ENCODE peak calls at places on chromosomes 13 and 19, in seven cellular contexts. S is GM23338, G is Panc1, D is transverse colon, Q is breast epithelium, I is stomach, M is upper lobe of left lung. O is an unnamed sample.

GRCh38 chr19:1577090-1577928 is 9.2 kb upstream of the MEX3D start:
- DNase-seq in S (no peak), G (no peak), D (no peak), Q (no peak), I (no peak), M (peak; percentile 73), O (no peak)

GRCh38 chr19:13597625-13598024 is 91.3 kb upstream of the CACNA1A start:
- DNase-seq in S (peak; percentile 76), G (peak; percentile 27), D (peak; percentile 41), Q (peak; percentile 22), I (peak; percentile 39), M (no peak), O (no peak)

GRCh38 chr13:79681069-79681468 is 200.1 kb downstream of the NDFIP2 start:
- DNase-seq in S (peak; percentile 10), G (no peak), D (no peak), Q (no peak), I (no peak), M (no peak), O (no peak)

GRCh38 chr13:113591750-113592149 is 7.2 kb downstream of the TFDP1 start:
- DNase-seq in S (no peak), G (no peak), D (peak; percentile 1), Q (no peak), I (peak; percentile 18), M (no peak), O (peak; percentile 48)

GRCh38 chr13:19984430-19985218 is 26.1 kb downstream of the ZMYM2 start:
- DNase-seq in S (peak; percentile 84), G (peak; percentile 2), D (no peak), Q (no peak), I (no peak), M (no peak), O (no peak)

GRCh38 chr13:37651891-37652290 is 53.3 kb upstream of the POSTN start:
- DNase-seq in S (no peak), G (no peak), D (no peak), Q (no peak), I (no peak), M (no peak), O (no peak)

GRCh38 chr19:14530005-14530348 is 583 bp downstream of the TECR start:
- DNase-seq in S (peak; percentile 51), G (no peak), D (peak; percentile 72), Q (peak; percentile 44), I (no peak), M (no peak), O (no peak)

GRCh38 chr19:11091343-11092153 is 2.3 kb downstream of the LDLR start:
- DNase-seq in S (peak; percentile 56), G (peak; percentile 76), D (peak; percentile 79), Q (peak; percentile 95), I (peak; percentile 67), M (no peak), O (no peak)

GRCh38 chr13:96792736-96793444 is 201.4 kb downstream of the OXGR1 start:
- DNase-seq in S (no peak), G (no peak), D (no peak), Q (no peak), I (no peak), M (no peak), O (no peak)

GRCh38 chr13:30020726-30021312 is 170.4 kb upstream of the UBL3 start:
- DNase-seq in S (no peak), G (no peak), D (no peak), Q (no peak), I (no peak), M (no peak), O (no peak)

GRCh38 chr19:2800506-2800905 is 15.2 kb downstream of the THOP1 start:
- DNase-seq in S (no peak), G (no peak), D (no peak), Q (no peak), I (no peak), M (peak; percentile 76), O (no peak)

DNA sequence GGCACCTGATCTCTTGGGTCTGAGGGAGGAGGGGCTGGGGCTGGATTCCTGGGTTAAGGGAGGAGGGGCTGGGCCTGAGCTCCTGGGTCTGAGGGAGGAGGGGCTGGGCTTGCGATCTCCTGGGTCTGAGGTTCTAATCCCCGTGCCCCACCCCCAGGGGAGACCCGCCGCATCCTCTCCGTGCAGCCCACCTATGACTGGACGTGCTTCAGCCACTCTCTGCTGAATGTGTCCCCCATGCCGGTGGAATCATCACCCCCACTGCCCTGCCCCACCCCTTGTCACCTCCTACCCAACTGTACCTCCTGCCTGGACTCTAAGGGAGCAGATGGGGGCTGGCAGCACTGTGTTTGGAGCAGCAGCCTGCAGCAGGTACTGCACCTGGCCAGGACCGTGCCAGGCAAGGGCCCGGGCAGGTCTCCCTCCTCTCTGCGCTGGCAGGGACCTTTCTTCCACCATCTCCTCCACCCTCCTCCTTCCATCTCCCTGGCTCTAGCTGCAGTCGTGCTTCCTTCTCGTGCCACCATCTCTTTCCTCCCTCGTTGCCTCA is 27.1 kb downstream of the CNFN start:
- DNase-seq in S (no peak), G (no peak), D (no peak), Q (no peak), I (no peak), M (no peak), O (no peak)
- H3K4me3 ChIP-seq in S (no peak overlapping the region), G (no peak overlapping the region), D (no peak overlapping the region), Q (no peak overlapping the region), I (no peak overlapping the region), M (no peak overlapping the region), O (no peak overlapping the region)

GRCh38 chr13:111287201-111287600 is 33.2 kb upstream of the TEX29 start:
- DNase-seq in S (peak; percentile 31), G (no peak), D (no peak), Q (no peak), I (no peak), M (no peak), O (no peak)

GRCh38 chr13:111284579-111284978 is 35.9 kb upstream of the TEX29 start:
- DNase-seq in S (no peak), G (no peak), D (no peak), Q (no peak), I (no peak), M (no peak), O (no peak)

GRCh38 chr13:111283991-111284390 is 36.5 kb upstream of the TEX29 start:
- DNase-seq in S (no peak), G (no peak), D (no peak), Q (no peak), I (no peak), M (no peak), O (no peak)

GRCh38 chr13:111288276-111288675 is 32.2 kb upstream of the TEX29 start:
- DNase-seq in S (no peak), G (no peak), D (no peak), Q (no peak), I (no peak), M (no peak), O (no peak)

DNA sequence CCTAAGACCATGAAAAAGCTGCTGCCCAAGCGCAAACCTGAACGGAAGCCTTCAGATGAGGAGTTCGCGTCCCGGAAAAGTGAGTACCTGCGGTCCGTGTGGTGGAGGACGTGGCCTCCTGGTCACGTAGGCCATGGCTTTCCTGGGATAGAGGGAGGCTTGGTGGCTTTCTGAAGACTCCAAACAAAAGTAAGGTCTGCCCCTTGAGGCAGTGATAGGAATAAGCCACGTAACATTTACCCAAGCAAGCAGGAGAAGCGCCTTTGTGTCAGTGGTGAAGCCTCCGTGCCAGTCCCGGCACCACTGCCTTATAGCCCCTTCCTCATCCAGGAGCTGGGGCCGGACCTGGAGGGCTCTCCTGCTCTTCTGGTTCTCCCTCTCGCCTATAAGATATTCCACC is 34.3 kb upstream of the TEX29 start:
- DNase-seq in S (peak; percentile 29), G (no peak), D (no peak), Q (no peak), I (no peak), M (no peak), O (no peak)
- TF ChIP-seq CTCF in S (no peak), G (no peak), D (no peak), Q (no peak), I (no peak), M (no peak), O (no peak)

GRCh38 chr19:39470724-39471339 is 9.8 kb upstream of the TIMM50 start:
- DNase-seq in S (no peak), G (no peak), D (no peak), Q (no peak), I (no peak), M (no peak), O (no peak)

GRCh38 chr19:39469567-39469966 is 11.1 kb upstream of the TIMM50 start:
- DNase-seq in S (no peak), G (no peak), D (no peak), Q (no peak), I (no peak), M (no peak), O (no peak)

GRCh38 chr19:39467941-39468340 is 12.7 kb upstream of the TIMM50 start:
- DNase-seq in S (no peak), G (no peak), D (no peak), Q (no peak), I (no peak), M (no peak), O (no peak)

GRCh38 chr19:39465956-39466747 is 14.5 kb upstream of the TIMM50 start:
- DNase-seq in S (no peak), G (no peak), D (no peak), Q (no peak), I (no peak), M (no peak), O (no peak)

DNA sequence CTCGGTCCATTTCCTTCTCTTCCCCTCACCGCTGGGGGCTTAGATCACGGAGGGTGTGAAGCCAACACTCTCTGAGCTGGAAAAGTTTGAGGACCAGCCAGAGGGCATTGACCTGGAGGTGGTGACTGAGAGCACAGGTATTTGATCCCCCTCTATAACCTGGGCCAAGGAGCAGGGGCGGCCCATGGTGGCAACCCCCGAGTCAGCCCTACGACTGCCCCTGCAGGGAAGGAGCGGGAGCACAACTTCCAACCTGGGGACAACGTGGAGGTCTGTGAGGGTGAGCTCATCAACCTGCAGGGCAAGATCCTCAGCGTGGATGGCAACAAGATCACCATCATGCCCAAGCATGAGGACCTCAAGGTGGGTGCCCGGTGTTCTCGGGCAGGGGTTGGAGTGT is 11.6 kb upstream of the TIMM50 start:
- DNase-seq in S (peak; percentile 29), G (no peak), D (no peak), Q (no peak), I (no peak), M (no peak), O (no peak)
- TF ChIP-seq POLR2AphosphoS5 in S (no peak), G (no peak), D (no peak), Q (no peak), I (no peak), M (no peak), O (peak; percentile 28)

GRCh38 chr13:105996391-105997028 is 539.0 kb downstream of the EFNB2 start:
- DNase-seq in S (no peak), G (no peak), D (no peak), Q (no peak), I (no peak), M (no peak), O (no peak)
- H3K4me3 ChIP-seq in S (no peak overlapping the region), G (no peak overlapping the region), D (no peak overlapping the region), Q (no peak overlapping the region), I (no peak overlapping the region), M (no peak overlapping the region), O (no peak overlapping the region)

O was measured in spleen.